ENCODE peak calls at places on chromosomes 7 and 10, in nine cellular contexts. One of them, this sample, is unnamed.

GRCh38 chr7:113790025-113790424 is 128.8 kb downstream of the PPP1R3A start:
- DNase-seq in GM20000: no peak
- DNase-seq in A549: no peak
- DNase-seq in activated naive CD4-positive, alpha-beta T cell treated with anti-CD3 and anti-CD28 coated beads, Interleukin-2, amount 10 ng/mL, durations not matched to agents 7 days and 5 days: no peak
- DNase-seq in cardiac septum: no peak
- DNase-seq in BJ: no peak
- DNase-seq in activated T-cell treated with anti-CD3 and anti-CD28 coated beads for 24 hours: no peak
- DNase-seq in stimulated activated CD8-positive, alpha-beta memory T cell treated with anti-CD3 and anti-CD28 coated beads, Interleukin-7, amount 100 ng/mL, for 24 hours: no peak
- DNase-seq in fibroblast of villous mesenchyme: no peak
- DNase-seq in this sample: no peak

GRCh38 chr10:8055420-8056349 is 1.2 kb downstream of the GATA3 start:
- DNase-seq in activated T-cell treated with anti-CD3 and anti-CD28 coated beads for 24 hours: no peak
- DNase-seq in BJ: no peak
- DNase-seq in A549: no peak
- DNase-seq in activated naive CD4-positive, alpha-beta T cell treated with anti-CD3 and anti-CD28 coated beads, Interleukin-2, amount 10 ng/mL, durations not matched to agents 7 days and 5 days: peak
- DNase-seq in fibroblast of villous mesenchyme: no peak
- DNase-seq in cardiac septum: no peak
- DNase-seq in GM20000: peak
- DNase-seq in stimulated activated CD8-positive, alpha-beta memory T cell treated with anti-CD3 and anti-CD28 coated beads, Interleukin-7, amount 100 ng/mL, for 24 hours: no peak
- DNase-seq in this sample: no peak

GRCh38 chr7:140571537-140572122 is 69.0 kb downstream of the DENND2A start:
- DNase-seq in A549: peak
- DNase-seq in GM20000: no peak
- DNase-seq in fibroblast of villous mesenchyme: no peak
- DNase-seq in BJ: no peak
- DNase-seq in activated naive CD4-positive, alpha-beta T cell treated with anti-CD3 and anti-CD28 coated beads, Interleukin-2, amount 10 ng/mL, durations not matched to agents 7 days and 5 days: no peak
- DNase-seq in activated T-cell treated with anti-CD3 and anti-CD28 coated beads for 24 hours: no peak
- DNase-seq in cardiac septum: no peak
- DNase-seq in stimulated activated CD8-positive, alpha-beta memory T cell treated with anti-CD3 and anti-CD28 coated beads, Interleukin-7, amount 100 ng/mL, for 24 hours: no peak
- DNase-seq in this sample: no peak

GRCh38 chr10:75191821-75192568 is 18.6 kb upstream of the VDAC2 start:
- DNase-seq in activated T-cell treated with anti-CD3 and anti-CD28 coated beads for 24 hours: no peak
- DNase-seq in A549: peak
- DNase-seq in BJ: peak
- DNase-seq in activated naive CD4-positive, alpha-beta T cell treated with anti-CD3 and anti-CD28 coated beads, Interleukin-2, amount 10 ng/mL, durations not matched to agents 7 days and 5 days: no peak
- DNase-seq in fibroblast of villous mesenchyme: peak
- DNase-seq in cardiac septum: peak
- DNase-seq in stimulated activated CD8-positive, alpha-beta memory T cell treated with anti-CD3 and anti-CD28 coated beads, Interleukin-7, amount 100 ng/mL, for 24 hours: no peak
- DNase-seq in GM20000: no peak
- DNase-seq in this sample: no peak

GRCh38 chr7:89623018-89623672 is 531.1 kb upstream of the STEAP1 start:
- DNase-seq in stimulated activated CD8-positive, alpha-beta memory T cell treated with anti-CD3 and anti-CD28 coated beads, Interleukin-7, amount 100 ng/mL, for 24 hours: no peak
- DNase-seq in fibroblast of villous mesenchyme: peak
- DNase-seq in cardiac septum: no peak
- DNase-seq in BJ: no peak
- DNase-seq in GM20000: peak
- DNase-seq in activated T-cell treated with anti-CD3 and anti-CD28 coated beads for 24 hours: no peak
- DNase-seq in activated naive CD4-positive, alpha-beta T cell treated with anti-CD3 and anti-CD28 coated beads, Interleukin-2, amount 10 ng/mL, durations not matched to agents 7 days and 5 days: peak
- DNase-seq in A549: peak
- DNase-seq in this sample: peak

GRCh38 chr10:29658984-29659769 is 24.4 kb upstream of the SVIL start:
- DNase-seq in activated naive CD4-positive, alpha-beta T cell treated with anti-CD3 and anti-CD28 coated beads, Interleukin-2, amount 10 ng/mL, durations not matched to agents 7 days and 5 days: peak
- DNase-seq in A549: peak
- DNase-seq in fibroblast of villous mesenchyme: peak
- DNase-seq in BJ: peak
- DNase-seq in stimulated activated CD8-positive, alpha-beta memory T cell treated with anti-CD3 and anti-CD28 coated beads, Interleukin-7, amount 100 ng/mL, for 24 hours: peak
- DNase-seq in cardiac septum: no peak
- DNase-seq in GM20000: peak
- DNase-seq in activated T-cell treated with anti-CD3 and anti-CD28 coated beads for 24 hours: peak
- DNase-seq in this sample: peak

GRCh38 chr7:66359656-66360211 is 154.6 kb downstream of the TPST1 start:
- DNase-seq in BJ: no peak
- DNase-seq in GM20000: no peak
- DNase-seq in cardiac septum: no peak
- DNase-seq in A549: no peak
- DNase-seq in activated naive CD4-positive, alpha-beta T cell treated with anti-CD3 and anti-CD28 coated beads, Interleukin-2, amount 10 ng/mL, durations not matched to agents 7 days and 5 days: no peak
- DNase-seq in fibroblast of villous mesenchyme: no peak
- DNase-seq in stimulated activated CD8-positive, alpha-beta memory T cell treated with anti-CD3 and anti-CD28 coated beads, Interleukin-7, amount 100 ng/mL, for 24 hours: no peak
- DNase-seq in activated T-cell treated with anti-CD3 and anti-CD28 coated beads for 24 hours: no peak
- DNase-seq in this sample: no peak

GRCh38 chr7:45697576-45698136 is 123.5 kb downstream of the ADCY1 start:
- DNase-seq in A549: no peak
- DNase-seq in BJ: no peak
- DNase-seq in cardiac septum: peak
- DNase-seq in stimulated activated CD8-positive, alpha-beta memory T cell treated with anti-CD3 and anti-CD28 coated beads, Interleukin-7, amount 100 ng/mL, for 24 hours: no peak
- DNase-seq in GM20000: no peak
- DNase-seq in activated naive CD4-positive, alpha-beta T cell treated with anti-CD3 and anti-CD28 coated beads, Interleukin-2, amount 10 ng/mL, durations not matched to agents 7 days and 5 days: no peak
- DNase-seq in activated T-cell treated with anti-CD3 and anti-CD28 coated beads for 24 hours: no peak
- DNase-seq in fibroblast of villous mesenchyme: peak
- DNase-seq in this sample: no peak